ENCODE peak calls at places on chromosomes 11 and 22, in eight cellular contexts. C is amygdala; T is COR-L47; D is GM04504; S is CD4-positive, CD25-positive, alpha-beta regulatory T cell; L is A172; U is posterior vena cava; Z is fibroblast of lung. P is an unnamed sample.
A peak's percentile ranks its signal among the peaks of the same experiment; 100 is the strongest.

GRCh38 chr11:133525976-133526375 is 6.3 kb downstream of the OPCML start:
- DNase-seq in T (no peak), L (no peak), C (no peak), U (no peak), Z (no peak), S (no peak), D (no peak), P (no peak)

GRCh38 chr22:38570841-38571364 is 920 bp upstream of the DMC1 start:
- DNase-seq in D (no peak), Z (peak; percentile 38), C (peak; percentile 45), S (peak; percentile 29), T (peak; percentile 22), L (peak; percentile 6), U (no peak), P (peak; percentile 60)

GRCh38 chr11:111097191-111097590 is 148.3 kb upstream of the POU2AF2 start:
- DNase-seq in D (peak; percentile 7), U (peak; percentile 91), C (no peak), S (no peak), T (no peak), Z (peak; percentile 22), L (peak; percentile 29), P (no peak)

GRCh38 chr11:76577199-76577920 is 93.2 kb downstream of the LRRC32 start:
- DNase-seq in C (no peak), Z (peak; percentile 85), T (no peak), L (peak; percentile 97), D (no peak), U (peak; percentile 82), S (no peak), P (no peak)

GRCh38 chr11:64762916-64763803 is 3.4 kb upstream of the PYGM start:
- DNase-seq in S (peak; percentile 39), T (no peak), U (peak; percentile 77), L (peak; percentile 72), D (no peak), Z (peak; percentile 83), C (no peak), P (no peak)

GRCh38 chr11:126547691-126548090 is 192.2 kb downstream of the ST3GAL4 start:
- DNase-seq in T (no peak), L (no peak), D (no peak), S (no peak), U (no peak), Z (peak; percentile 6), C (no peak), P (no peak)

GRCh38 chr22:20131593-20131855 is at the start of gene ZDHHC8:
- DNase-seq in T (no peak), Z (peak; percentile 24), D (no peak), L (no peak), C (no peak), U (no peak), S (peak; percentile 33), P (no peak)

GRCh38 chr11:111406589-111406988 is 27.5 kb upstream of the POU2AF1 start:
- DNase-seq in D (no peak), Z (peak; percentile 26), T (no peak), L (peak; percentile 12), C (no peak), S (no peak), U (no peak), P (no peak)

GRCh38 chr22:28141614-28142013 is 222.6 kb upstream of the PITPNB start:
- DNase-seq in C (no peak), S (no peak), Z (peak; percentile 92), L (peak; percentile 43), D (peak; percentile 49), U (no peak), T (no peak), P (no peak)

GRCh38 chr11:57426439-57426753 is 525 bp downstream of the SLC43A3 start:
- DNase-seq in S (peak; percentile 1), U (no peak), C (no peak), T (peak; percentile 28), L (no peak), Z (no peak), D (no peak), P (no peak)

GRCh38 chr22:30602049-30602448 is 4.9 kb upstream of the TCN2 start:
- DNase-seq in Z (peak; percentile 23), U (no peak), C (no peak), T (peak; percentile 40), L (peak; percentile 21), S (peak; percentile 26), D (no peak), P (peak; percentile 64)

GRCh38 chr11:19602406-19602805 is 110.2 kb upstream of the NAV2 start:
- DNase-seq in U (no peak), L (no peak), T (no peak), D (no peak), Z (no peak), S (no peak), C (no peak), P (no peak)

GRCh38 chr22:45885171-45885840 is 91.7 kb downstream of the WNT7B start:
- DNase-seq in S (no peak), C (no peak), T (no peak), D (no peak), Z (no peak), L (no peak), U (peak; percentile 41), P (no peak)

GRCh38 chr11:12600829-12601228 is 73.4 kb upstream of the TEAD1 start:
- DNase-seq in S (no peak), U (no peak), T (no peak), D (no peak), C (no peak), Z (no peak), L (no peak), P (no peak)

GRCh38 chr11:59138643-59139042 is 4.0 kb upstream of the FAM111A start:
- DNase-seq in D (no peak), C (no peak), T (no peak), L (no peak), U (no peak), Z (no peak), S (no peak), P (no peak)

GRCh38 chr11:68006606-68007166 is 2.8 kb upstream of the UNC93B1 start:
- DNase-seq in D (no peak), Z (no peak), T (no peak), S (no peak), U (no peak), C (no peak), L (no peak), P (no peak)

GRCh38 chr11:12765428-12765827 is 91.2 kb downstream of the TEAD1 start:
- DNase-seq in D (no peak), T (peak; percentile 90), U (no peak), S (no peak), Z (no peak), C (no peak), L (no peak), P (no peak)

GRCh38 chr22:49976439-49977175 is 16.0 kb downstream of the PIM3 start:
- DNase-seq in C (no peak), D (no peak), U (peak; percentile 16), L (no peak), Z (no peak), S (no peak), T (no peak), P (peak; percentile 29)

GRCh38 chr11:9315078-9315688 is 790 bp upstream of the TMEM41B start:
- DNase-seq in S (no peak), L (peak; percentile 39), T (no peak), Z (peak; percentile 71), U (peak; percentile 72), C (no peak), D (no peak), P (no peak)

GRCh38 chr11:120959189-120959588 is 64.7 kb upstream of the TBCEL start:
- DNase-seq in T (peak; percentile 30), L (no peak), U (no peak), D (no peak), S (no peak), Z (no peak), C (no peak), P (no peak)

GRCh38 chr11:13183094-13183825 is 94.3 kb upstream of the BMAL1 start:
- DNase-seq in Z (peak; percentile 83), C (no peak), L (peak; percentile 46), S (peak; percentile 19), T (no peak), D (peak; percentile 34), U (no peak), P (peak; percentile 66)

GRCh38 chr22:50696799-50697561 is 24.4 kb downstream of the SHANK3 start:
- DNase-seq in Z (no peak), L (no peak), C (no peak), D (no peak), U (peak; percentile 69), S (no peak), T (peak; percentile 27), P (no peak)

GRCh38 chr11:61966673-61967176 is 709 bp downstream of the FTH1 start:
- DNase-seq in S (no peak), L (peak; percentile 42), C (no peak), Z (peak; percentile 43), U (no peak), D (no peak), T (no peak), P (peak; percentile 25)

GRCh38 chr11:8947230-8947943 is 4.6 kb upstream of the ASCL3 start:
- DNase-seq in D (no peak), C (no peak), L (no peak), S (no peak), T (no peak), Z (no peak), U (no peak), P (no peak)

GRCh38 chr11:118054712-118055640 is 21.9 kb upstream of the TMPRSS4 start:
- DNase-seq in U (peak; percentile 61), C (no peak), L (no peak), T (no peak), D (no peak), S (no peak), Z (peak; percentile 10), P (no peak)

GRCh38 chr11:81377418-81377817 is 1356.2 kb downstream of the FAM181B start:
- DNase-seq in U (no peak), L (no peak), D (no peak), S (no peak), C (no peak), T (no peak), Z (no peak), P (no peak)

GRCh38 chr11:70569996-70570692 is 171.8 kb downstream of the CTTN start:
- DNase-seq in L (no peak), S (no peak), T (no peak), U (peak; percentile 76), C (no peak), D (no peak), Z (no peak), P (no peak)

GRCh38 chr11:8282621-8283509 is 19.2 kb upstream of the LMO1 start:
- DNase-seq in D (no peak), T (peak; percentile 29), S (no peak), U (no peak), L (no peak), Z (no peak), C (no peak), P (no peak)

GRCh38 chr22:29636751-29637150 is 33.3 kb downstream of the NF2 start:
- DNase-seq in L (no peak), S (no peak), D (no peak), Z (peak; percentile 56), U (no peak), C (no peak), T (no peak), P (no peak)

GRCh38 chr22:39895682-39896081 is 2.1 kb upstream of the ENTHD1 start:
- DNase-seq in Z (no peak), C (no peak), U (no peak), T (no peak), D (no peak), S (no peak), L (no peak), P (no peak)

GRCh38 chr11:18775492-18776292 is 15.9 kb downstream of the PTPN5 start:
- DNase-seq in T (peak; percentile 51), U (no peak), C (no peak), S (peak; percentile 17), L (peak; percentile 67), Z (no peak), D (no peak), P (peak; percentile 44)

GRCh38 chr11:74731301-74732094 is at the start of gene CHRDL2:
- DNase-seq in U (no peak), T (no peak), S (no peak), D (no peak), C (no peak), L (no peak), Z (peak; percentile 43), P (no peak)

GRCh38 chr11:94125408-94126120 is 3.1 kb upstream of the PANX1 start:
- DNase-seq in T (no peak), L (no peak), Z (no peak), S (no peak), D (no peak), C (no peak), U (no peak), P (no peak)

GRCh38 chr22:19709063-19709769 is 5.1 kb upstream of the SEPTIN5 start:
- DNase-seq in S (no peak), C (no peak), Z (no peak), L (no peak), D (no peak), T (no peak), U (no peak), P (no peak)